ENCODE peak calls at places on chromosome 15, in nine cellular contexts. F is prostate gland, S is transverse colon, Z is upper lobe of left lung, B is esophagus muscularis mucosa, X is stomach, I is GM12878, J is breast epithelium, N is GM23338. G is an unnamed sample.

GRCh38 chr15:57316451-57316850 is 59.9 kb upstream of the CGNL1 start:
- DNase-seq in X (no peak), B (no peak), J (no peak), Z (no peak), F (no peak), N (no peak), S (no peak), I (no peak), G (no peak)

GRCh38 chr15:73014904-73015303 is 37.4 kb upstream of the NEO1 start:
- DNase-seq in S (no peak), J (no peak), Z (no peak), N (no peak), F (no peak), X (no peak), B (no peak), I (no peak), G (no peak)

GRCh38 chr15:46652256-46652655 is 1017.4 kb downstream of the SQOR start:
- DNase-seq in S (no peak), Z (no peak), B (no peak), J (no peak), F (no peak), I (no peak), X (no peak), N (no peak), G (no peak)

GRCh38 chr15:89502867-89503595 is 6.6 kb upstream of the RHCG start:
- DNase-seq in X (no peak), Z (no peak), J (no peak), B (no peak), S (peak), I (no peak), N (no peak), F (no peak), G (no peak)

GRCh38 chr15:64774556-64775523 is 549 bp downstream of the RBPMS2 start:
- DNase-seq in S (no peak), Z (peak), J (no peak), F (no peak), N (peak), B (no peak), X (peak), I (no peak), G (peak)

GRCh38 chr15:24985224-24985623 is 30.4 kb downstream of the SNRPN start:
- DNase-seq in F (no peak), B (no peak), Z (no peak), X (no peak), N (no peak), J (no peak), S (no peak), I (no peak), G (no peak)

GRCh38 chr15:101120961-101121360 is 130.9 kb downstream of the CHSY1 start:
- DNase-seq in I (no peak), J (no peak), N (no peak), S (no peak), Z (no peak), X (no peak), B (no peak), F (no peak), G (no peak)

GRCh38 chr15:92954578-92954977 is 54.5 kb downstream of the CHD2 start:
- DNase-seq in B (no peak), Z (no peak), X (no peak), I (no peak), S (no peak), F (no peak), N (peak), J (no peak), G (no peak)

GRCh38 chr15:80275946-80276345 is 23.9 kb upstream of the CTXND1 start:
- DNase-seq in I (no peak), N (no peak), J (no peak), B (no peak), Z (no peak), S (no peak), X (no peak), F (no peak), G (no peak)

GRCh38 chr15:74422723-74423442 is 10.9 kb downstream of the SEMA7A start:
- DNase-seq in F (no peak), X (no peak), N (peak), B (no peak), Z (no peak), I (no peak), J (peak), S (no peak), G (no peak)

GRCh38 chr15:31455499-31455898 is 128.9 kb downstream of the KLF13 start:
- DNase-seq in N (peak), B (no peak), J (no peak), X (no peak), S (no peak), Z (no peak), I (no peak), F (no peak), G (no peak)

GRCh38 chr15:63121382-63122001 is at the start of gene LACTB:
- DNase-seq in B (peak), I (peak), J (peak), N (peak), Z (peak), X (peak), S (peak), F (peak), G (peak)
- TF ChIP-seq POLR2AphosphoS5 in B (peak), I (peak), J (no peak), N (peak), Z (no peak), X (peak), S (peak), F (peak), G (no peak)

DNA sequence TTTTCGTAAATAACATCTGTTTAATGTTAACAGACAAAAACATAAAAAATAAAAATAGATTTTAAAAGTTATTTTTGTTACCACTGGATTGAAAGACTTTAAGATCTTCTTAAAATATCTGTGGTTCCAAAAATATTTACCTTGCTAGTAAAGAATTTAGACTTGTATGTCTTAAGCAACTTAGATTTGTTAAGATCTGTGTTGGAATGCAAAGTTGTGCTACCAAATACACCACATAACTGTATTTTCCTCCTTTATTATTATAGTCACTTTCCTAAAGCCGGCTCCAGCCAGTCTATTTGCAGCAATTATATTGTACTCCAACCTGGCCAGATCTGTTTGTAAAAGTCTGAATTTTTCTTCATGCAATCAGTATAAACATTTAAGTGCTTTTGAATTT is 63.7 kb downstream of the SPRED1 start:
- DNase-seq in X (no peak), S (no peak), F (no peak), Z (no peak), I (no peak), B (no peak), J (no peak), N (no peak), G (no peak)
- TF ChIP-seq POLR2AphosphoS5 in X (no peak), S (no peak), F (no peak), Z (no peak), I (no peak), B (no peak), J (no peak), N (no peak), G (no peak)

GRCh38 chr15:95624616-95625361 is 705.7 kb upstream of the NR2F2 start:
- DNase-seq in F (no peak), B (no peak), I (no peak), J (no peak), S (no peak), N (no peak), X (no peak), Z (no peak), G (no peak)

GRCh38 chr15:95622843-95623242 is 707.7 kb upstream of the NR2F2 start:
- DNase-seq in S (no peak), Z (no peak), X (no peak), I (no peak), J (no peak), N (no peak), B (no peak), F (no peak), G (no peak)

GRCh38 chr15:95620934-95621579 is 709.4 kb upstream of the NR2F2 start:
- DNase-seq in N (no peak), I (peak), X (no peak), S (no peak), B (no peak), F (no peak), Z (no peak), J (no peak), G (no peak)

GRCh38 chr15:95626501-95627361 is 703.8 kb upstream of the NR2F2 start:
- DNase-seq in J (no peak), N (peak), S (no peak), B (no peak), Z (no peak), F (no peak), X (no peak), I (no peak), G (no peak)

DNA sequence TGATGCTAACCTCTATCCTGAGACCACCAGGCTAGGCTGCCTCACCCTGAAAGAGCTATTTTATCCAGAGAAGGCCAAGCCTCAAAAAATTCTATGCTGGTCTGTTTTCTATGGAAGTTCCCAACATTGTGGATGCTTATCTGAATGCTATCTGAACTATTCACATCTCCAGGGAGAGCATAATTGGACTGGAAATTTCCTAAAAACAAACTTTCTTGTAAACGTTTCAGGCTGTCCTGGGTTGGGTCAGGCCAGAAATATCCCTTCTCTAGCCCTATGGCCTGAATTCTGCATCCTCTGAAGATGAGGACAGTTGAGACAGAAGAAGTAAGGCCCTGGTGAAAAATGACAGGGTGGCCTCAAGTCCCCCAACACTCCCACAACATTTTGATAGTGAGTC is 706.4 kb upstream of the NR2F2 start:
- DNase-seq in I (no peak), F (no peak), S (no peak), N (no peak), X (no peak), J (no peak), Z (no peak), B (no peak), G (no peak)
- TF ChIP-seq POLR2AphosphoS5 in I (no peak), F (no peak), S (no peak), N (no peak), X (no peak), J (no peak), Z (no peak), B (no peak), G (no peak)

GRCh38 chr15:37130356-37130755 is 30.0 kb upstream of the MEIS2 start:
- DNase-seq in I (no peak), N (no peak), X (no peak), S (no peak), F (no peak), B (no peak), J (no peak), Z (no peak), G (no peak)

GRCh38 chr15:37124330-37124729 is 24.0 kb upstream of the MEIS2 start:
- DNase-seq in J (no peak), S (no peak), F (no peak), Z (no peak), I (no peak), N (no peak), X (no peak), B (no peak), G (no peak)

GRCh38 chr15:37122703-37123102 is 22.4 kb upstream of the MEIS2 start:
- DNase-seq in Z (no peak), F (no peak), I (no peak), B (no peak), J (no peak), S (no peak), X (no peak), N (no peak), G (no peak)

GRCh38 chr15:37121492-37121891 is 21.1 kb upstream of the MEIS2 start:
- DNase-seq in I (no peak), S (no peak), N (no peak), Z (no peak), B (no peak), J (no peak), F (no peak), X (no peak), G (no peak)

GRCh38 chr15:37125143-37125542 is 24.8 kb upstream of the MEIS2 start:
- DNase-seq in J (no peak), F (no peak), S (no peak), B (no peak), Z (no peak), N (no peak), X (no peak), I (no peak), G (no peak)
- TF ChIP-seq POLR2AphosphoS5 in J (no peak), F (peak), S (no peak), B (no peak), Z (no peak), N (no peak), X (no peak), I (no peak), G (no peak)

DNA sequence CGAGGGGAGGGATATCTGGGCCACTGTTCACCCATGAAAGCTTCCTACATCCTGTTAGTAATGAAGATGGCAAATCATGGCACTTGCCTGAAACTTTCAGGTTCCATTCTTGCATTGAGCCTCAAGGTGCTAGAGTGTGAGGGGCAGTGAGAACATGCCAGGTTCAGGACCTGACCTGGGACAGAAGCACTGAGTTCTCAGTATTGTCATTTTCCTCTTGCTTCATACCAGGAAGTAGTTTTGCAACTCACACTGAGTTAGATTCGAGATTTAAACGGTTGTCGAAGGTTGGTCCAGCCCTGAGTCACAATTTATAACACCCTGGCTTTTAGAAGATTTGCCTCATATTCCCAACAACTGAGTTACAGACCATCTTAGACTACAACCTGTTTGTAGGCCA is 11.8 kb upstream of the MEIS2 start:
- DNase-seq in I (no peak), Z (no peak), N (no peak), F (no peak), X (no peak), S (no peak), B (no peak), J (no peak), G (no peak)
- TF ChIP-seq POLR2AphosphoS5 in I (no peak), Z (no peak), N (no peak), F (no peak), X (no peak), S (peak), B (peak), J (peak), G (no peak)

GRCh38 chr15:75450307-75451201 is 936 bp downstream of the SIN3A start:
- DNase-seq in X (peak), B (peak), F (peak), J (peak), N (peak), Z (peak), I (peak), S (peak), G (peak)
- TF ChIP-seq POLR2AphosphoS5 in X (no peak), B (no peak), F (peak), J (peak), N (no peak), Z (no peak), I (no peak), S (peak), G (no peak)

GRCh38 chr15:75661779-75662140 is 14.0 kb downstream of the SNX33 start:
- DNase-seq in B (no peak), S (no peak), Z (no peak), F (no peak), J (no peak), X (no peak), N (no peak), I (no peak), G (no peak)

GRCh38 chr15:75662823-75663519 is 15.3 kb downstream of the SNX33 start:
- DNase-seq in B (no peak), N (no peak), J (no peak), X (no peak), F (no peak), Z (no peak), S (no peak), I (no peak), G (no peak)

GRCh38 chr15:75659928-75660645 is 12.4 kb downstream of the SNX33 start:
- DNase-seq in S (no peak), F (no peak), J (no peak), X (no peak), B (no peak), N (no peak), Z (peak), I (no peak), G (no peak)

GRCh38 chr15:75659141-75659771 is 11.5 kb downstream of the SNX33 start:
- DNase-seq in I (no peak), S (no peak), F (no peak), X (no peak), J (no peak), N (no peak), Z (peak), B (no peak), G (no peak)

DNA sequence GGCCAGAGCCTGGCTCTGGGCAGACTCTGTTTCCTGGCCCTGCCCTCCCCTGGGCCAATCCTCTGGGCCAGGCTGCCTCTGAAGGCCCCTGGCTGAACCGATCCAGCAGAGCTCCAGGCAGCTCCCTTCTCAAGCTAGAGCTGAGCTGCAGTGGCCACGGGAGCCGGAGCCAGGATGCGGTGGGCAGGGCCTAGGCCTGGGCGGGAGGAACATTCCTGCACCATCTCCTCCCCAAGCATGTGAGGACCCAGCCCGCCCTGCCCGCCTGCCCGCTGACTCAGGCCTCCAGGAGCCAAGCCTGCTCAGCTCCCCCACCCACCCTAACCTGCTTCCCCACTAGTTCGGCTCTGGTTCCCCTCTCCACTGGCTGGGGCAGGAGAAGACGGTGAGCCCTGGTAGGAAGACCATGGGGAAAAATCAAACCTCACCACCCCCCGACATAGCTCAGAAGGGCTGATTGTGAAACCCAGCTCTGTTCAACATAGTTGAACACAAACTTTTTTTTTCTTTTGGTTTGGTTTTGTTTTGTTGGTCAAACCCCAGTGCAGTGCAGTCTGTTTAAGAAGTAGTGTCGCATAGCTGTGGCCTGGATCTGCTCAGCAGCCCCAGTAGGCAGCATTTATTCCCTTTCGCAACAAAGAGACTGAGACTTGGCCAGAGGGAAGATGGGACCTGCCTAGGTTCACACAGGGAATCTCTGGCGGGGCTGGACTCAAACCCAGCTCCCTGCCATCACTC is 13.5 kb downstream of the SNX33 start:
- DNase-seq in X (peak), I (no peak), Z (peak), N (peak), S (peak), J (peak), B (peak), F (peak), G (no peak)
- TF ChIP-seq POLR2AphosphoS5 in X (peak), I (no peak), Z (peak), N (no peak), S (peak), J (peak), B (peak), F (peak), G (no peak)

DNA sequence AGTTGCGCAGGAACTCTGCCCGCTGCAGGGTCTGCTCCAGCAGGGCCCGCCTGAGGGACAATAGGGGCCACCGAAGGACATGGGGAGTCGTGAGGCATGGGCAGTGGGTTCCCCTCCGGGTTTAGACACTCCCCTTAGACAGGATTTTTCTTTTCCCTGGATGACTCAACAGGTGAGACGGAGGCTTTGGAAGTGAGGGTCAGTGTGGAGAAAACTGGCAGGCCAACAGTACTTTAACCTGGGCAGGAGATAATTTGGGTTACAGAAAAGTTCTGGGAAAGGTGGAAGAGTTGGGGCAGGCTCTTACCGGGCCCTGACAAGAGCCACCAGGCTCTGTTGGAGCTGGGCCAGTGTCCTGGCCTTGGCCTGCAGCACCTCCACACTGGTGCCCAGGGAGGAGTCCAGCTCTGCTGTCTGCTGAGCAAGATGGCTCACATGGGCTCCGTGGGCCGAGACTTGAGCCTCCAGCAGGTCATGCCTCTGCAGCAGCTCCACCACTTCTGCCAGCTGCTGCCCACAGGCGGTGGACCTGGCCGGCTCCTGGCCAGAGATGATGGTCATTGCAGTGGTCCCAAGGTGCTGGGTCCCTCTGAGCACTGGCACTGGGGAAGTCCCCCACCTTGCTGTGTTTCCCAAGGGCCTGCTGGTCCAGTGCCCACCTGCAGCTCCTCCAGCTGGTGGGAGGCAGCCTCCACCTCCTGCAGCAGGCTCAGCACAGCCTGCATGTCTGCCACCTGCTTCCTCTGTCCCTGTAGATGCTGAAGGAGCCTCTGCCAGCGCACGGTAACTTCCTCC is 11.0 kb downstream of the SPTBN5 start:
- DNase-seq in N (no peak), B (no peak), F (no peak), J (no peak), X (peak), S (no peak), Z (peak), I (no peak), G (no peak)
- TF ChIP-seq POLR2AphosphoS5 in N (no peak), B (no peak), F (no peak), J (no peak), X (no peak), S (no peak), Z (no peak), I (no peak), G (no peak)

GRCh38 chr15:48811325-48811938 is 563 bp upstream of the CEP152 start:
- DNase-seq in F (no peak), N (peak), S (no peak), Z (no peak), X (no peak), B (no peak), J (no peak), I (no peak), G (no peak)
- TF ChIP-seq POLR2AphosphoS5 in F (no peak), N (peak), S (no peak), Z (no peak), X (no peak), B (no peak), J (no peak), I (no peak), G (no peak)